ENCODE peak calls at places on chromosome 7, in six cellular contexts. L is small intestine; G is KBM-7; T is cardiac muscle cell; D is central memory CD4-positive, alpha-beta T cell; B is germinal center. P is an unnamed sample.

GRCh38 chr7:32586291-32587221 is 91.3 kb downstream of the AVL9 start:
- DNase-seq in L (no peak), G (no peak), T (peak; percentile 99), D (no peak), B (no peak), P (no peak)

GRCh38 chr7:44277851-44278250 is 47.5 kb downstream of the CAMK2B start:
- DNase-seq in L (no peak), G (no peak), T (peak; percentile 87), D (no peak), B (no peak), P (no peak)

GRCh38 chr7:47405286-47405904 is 176.5 kb downstream of the TNS3 start:
- DNase-seq in L (no peak), G (no peak), T (no peak), D (no peak), B (no peak), P (no peak)

GRCh38 chr7:23276381-23276780 is 22.8 kb upstream of the MALSU1 start:
- DNase-seq in L (no peak), G (peak; percentile 67), T (peak; percentile 10), D (no peak), B (no peak), P (no peak)

GRCh38 chr7:746074-747061 is 19.3 kb upstream of the PRKAR1B start:
- DNase-seq in L (no peak), G (no peak), T (no peak), D (no peak), B (no peak), P (no peak)

GRCh38 chr7:101557978-101558741 is 70.9 kb downstream of the MYL10 start:
- DNase-seq in L (no peak), G (no peak), T (no peak), D (no peak), B (no peak), P (peak; percentile 75)

GRCh38 chr7:78529392-78529791 is 730.8 kb downstream of the PHTF2 start:
- DNase-seq in L (no peak), G (no peak), T (no peak), D (no peak), B (no peak), P (no peak)

GRCh38 chr7:150811-151221 is 41.6 kb upstream of the FAM20C start:
- DNase-seq in L (no peak), G (no peak), T (peak; percentile 13), D (no peak), B (no peak), P (no peak)

GRCh38 chr7:106152313-106152665 is 40.2 kb upstream of the SYPL1 start:
- DNase-seq in L (no peak), G (no peak), T (no peak), D (no peak), B (no peak), P (no peak)

GRCh38 chr7:18004372-18004771 is 23.3 kb downstream of the PRPS1L1 start:
- DNase-seq in L (no peak), G (no peak), T (peak; percentile 6), D (no peak), B (no peak), P (no peak)

GRCh38 chr7:127792528-127793342 is 140.7 kb downstream of the SND1 start:
- DNase-seq in L (peak; percentile 52), G (peak; percentile 55), T (no peak), D (no peak), B (peak; percentile 28), P (no peak)

GRCh38 chr7:47347986-47348385 is 233.9 kb downstream of the TNS3 start:
- DNase-seq in L (no peak), G (no peak), T (no peak), D (no peak), B (no peak), P (peak; percentile 37)

GRCh38 chr7:139745330-139746143 is 32.3 kb downstream of the HIPK2 start:
- DNase-seq in L (no peak), G (no peak), T (no peak), D (no peak), B (no peak), P (no peak)

GRCh38 chr7:111011500-111011899 is 79.4 kb upstream of the LRRN3 start:
- DNase-seq in L (no peak), G (no peak), T (no peak), D (no peak), B (no peak), P (no peak)

GRCh38 chr7:7653568-7654187 is 13.1 kb downstream of the UMAD1 start:
- DNase-seq in L (peak; percentile 11), G (peak; percentile 60), T (peak; percentile 29), D (no peak), B (peak; percentile 36), P (no peak)

GRCh38 chr7:78011642-78012041 is 213.1 kb downstream of the PHTF2 start:
- DNase-seq in L (no peak), G (no peak), T (no peak), D (no peak), B (no peak), P (no peak)

GRCh38 chr7:111650456-111650999 is 88.2 kb upstream of the IMMP2L start:
- DNase-seq in L (no peak), G (no peak), T (peak; percentile 49), D (no peak), B (no peak), P (peak; percentile 54)

GRCh38 chr7:88311675-88312036 is 5.0 kb upstream of the STEAP4 start:
- DNase-seq in L (no peak), G (no peak), T (peak; percentile 15), D (no peak), B (no peak), P (no peak)

GRCh38 chr7:155969192-155969929 is 157.1 kb upstream of the SHH start:
- DNase-seq in L (peak; percentile 31), G (no peak), T (no peak), D (no peak), B (no peak), P (peak; percentile 63)

GRCh38 chr7:87875151-87876039 is 765 bp downstream of the SLC25A40 start:
- DNase-seq in L (peak; percentile 24), G (peak; percentile 21), T (no peak), D (peak; percentile 17), B (peak; percentile 24), P (peak; percentile 84)

GRCh38 chr7:26155531-26156375 is 3.8 kb downstream of the NFE2L3 start:
- DNase-seq in L (peak; percentile 20), G (no peak), T (peak; percentile 44), D (no peak), B (no peak), P (no peak)

GRCh38 chr7:150983893-150984368 is 5.8 kb upstream of the KCNH2 start:
- DNase-seq in L (peak; percentile 38), G (peak; percentile 57), T (peak; percentile 41), D (peak; percentile 42), B (no peak), P (no peak)

GRCh38 chr7:44291066-44291732 is 34.2 kb downstream of the CAMK2B start:
- DNase-seq in L (no peak), G (peak; percentile 5), T (peak; percentile 99), D (no peak), B (no peak), P (no peak)

GRCh38 chr7:43363429-43363894 is 219.4 kb upstream of the STK17A start:
- DNase-seq in L (no peak), G (no peak), T (no peak), D (no peak), B (no peak), P (no peak)

GRCh38 chr7:96181174-96181573 is 140.7 kb downstream of the SLC25A13 start:
- DNase-seq in L (no peak), G (no peak), T (peak; percentile 47), D (no peak), B (no peak), P (no peak)

GRCh38 chr7:157211710-157212109 is 73.0 kb downstream of the UBE3C start:
- DNase-seq in L (no peak), G (no peak), T (peak; percentile 72), D (no peak), B (no peak), P (no peak)

GRCh38 chr7:98227939-98228338 is 16.7 kb downstream of the BHLHA15 start:
- DNase-seq in L (no peak), G (no peak), T (no peak), D (no peak), B (no peak), P (no peak)

GRCh38 chr7:101586078-101586941 is 42.8 kb downstream of the MYL10 start:
- DNase-seq in L (peak; percentile 59), G (no peak), T (no peak), D (no peak), B (no peak), P (no peak)

GRCh38 chr7:90919766-90920165 is 323.6 kb downstream of the CDK14 start:
- DNase-seq in L (no peak), G (no peak), T (no peak), D (no peak), B (no peak), P (no peak)

GRCh38 chr7:139855498-139856270 is 26.6 kb downstream of the TBXAS1 start:
- DNase-seq in L (peak; percentile 29), G (peak; percentile 93), T (peak; percentile 60), D (peak; percentile 9), B (peak; percentile 13), P (no peak)

GRCh38 chr7:114854369-114854768 is 67.5 kb upstream of the MDFIC start:
- DNase-seq in L (no peak), G (no peak), T (no peak), D (no peak), B (no peak), P (no peak)

GRCh38 chr7:100109521-100110163 is 8.2 kb downstream of the AP4M1 start:
- DNase-seq in L (no peak), G (no peak), T (no peak), D (no peak), B (no peak), P (no peak)

GRCh38 chr7:112855227-112855626 is 65.0 kb upstream of the TMEM168 start:
- DNase-seq in L (peak; percentile 37), G (no peak), T (no peak), D (no peak), B (no peak), P (no peak)

GRCh38 chr7:133484135-133484534 is 231.3 kb downstream of the EXOC4 start:
- DNase-seq in L (no peak), G (peak; percentile 9), T (peak; percentile 19), D (peak; percentile 9), B (no peak), P (no peak)

GRCh38 chr7:23476286-23477169 is 6.2 kb upstream of the IGF2BP3 start:
- DNase-seq in L (no peak), G (no peak), T (no peak), D (no peak), B (no peak), P (no peak)

GRCh38 chr7:105876964-105877601 is 684 bp upstream of the ATXN7L1 start:
- DNase-seq in L (peak; percentile 90), G (peak; percentile 54), T (peak; percentile 62), D (peak; percentile 14), B (peak; percentile 8), P (peak; percentile 87)

GRCh38 chr7:22373911-22374310 is 17.0 kb upstream of the RAPGEF5 start:
- DNase-seq in L (no peak), G (no peak), T (no peak), D (no peak), B (no peak), P (no peak)

GRCh38 chr7:26588511-26588910 is 275.9 kb downstream of the SKAP2 start:
- DNase-seq in L (no peak), G (no peak), T (no peak), D (no peak), B (no peak), P (no peak)